ENCODE peak calls at places on chromosomes 1 and 21, in seven cellular contexts. One of them, this sample, is unnamed.

GRCh38 chr1:9242338-9242969 is 7.9 kb downstream of the H6PD start:
- DNase-seq in G401: peak; percentile 50
- DNase-seq in midbrain: peak; percentile 66
- DNase-seq in globus pallidus: peak; percentile 91
- DNase-seq in neural crest cell: no peak
- DNase-seq in activated CD4-positive, alpha-beta T cell treated with anti-CD3 and anti-CD28 coated beads, Interleukin-2, amount 50 U/mL, for 1 hour: no peak
- DNase-seq in iPS DF 19.7: no peak
- DNase-seq in this sample: peak; percentile 92

GRCh38 chr1:226082959-226083302 is 20.4 kb downstream of the H3-3A start:
- DNase-seq in globus pallidus: no peak
- DNase-seq in activated CD4-positive, alpha-beta T cell treated with anti-CD3 and anti-CD28 coated beads, Interleukin-2, amount 50 U/mL, for 1 hour: no peak
- DNase-seq in iPS DF 19.7: no peak
- DNase-seq in G401: peak; percentile 86
- DNase-seq in midbrain: no peak
- DNase-seq in neural crest cell: peak; percentile 57
- DNase-seq in this sample: peak; percentile 18

GRCh38 chr1:41380979-41381690 is 19.9 kb downstream of the FOXO6 start:
- DNase-seq in globus pallidus: no peak
- DNase-seq in iPS DF 19.7: no peak
- DNase-seq in midbrain: peak; percentile 26
- DNase-seq in activated CD4-positive, alpha-beta T cell treated with anti-CD3 and anti-CD28 coated beads, Interleukin-2, amount 50 U/mL, for 1 hour: no peak
- DNase-seq in G401: no peak
- DNase-seq in neural crest cell: no peak
- DNase-seq in this sample: no peak

GRCh38 chr21:45853703-45854342 is 127.7 kb upstream of the COL6A1 start:
- DNase-seq in iPS DF 19.7: no peak
- DNase-seq in activated CD4-positive, alpha-beta T cell treated with anti-CD3 and anti-CD28 coated beads, Interleukin-2, amount 50 U/mL, for 1 hour: no peak
- DNase-seq in midbrain: no peak
- DNase-seq in neural crest cell: no peak
- DNase-seq in globus pallidus: no peak
- DNase-seq in G401: no peak
- DNase-seq in this sample: no peak

GRCh38 chr1:7526196-7526866 is 244.8 kb upstream of the VAMP3 start:
- DNase-seq in G401: no peak
- DNase-seq in activated CD4-positive, alpha-beta T cell treated with anti-CD3 and anti-CD28 coated beads, Interleukin-2, amount 50 U/mL, for 1 hour: no peak
- DNase-seq in iPS DF 19.7: no peak
- DNase-seq in globus pallidus: no peak
- DNase-seq in neural crest cell: no peak
- DNase-seq in midbrain: no peak
- DNase-seq in this sample: no peak

GRCh38 chr1:156122519-156123355 is 8.2 kb downstream of the LMNA start:
- DNase-seq in G401: peak; percentile 76
- DNase-seq in neural crest cell: no peak
- DNase-seq in iPS DF 19.7: no peak
- DNase-seq in globus pallidus: peak; percentile 69
- DNase-seq in activated CD4-positive, alpha-beta T cell treated with anti-CD3 and anti-CD28 coated beads, Interleukin-2, amount 50 U/mL, for 1 hour: no peak
- DNase-seq in midbrain: peak; percentile 57
- DNase-seq in this sample: peak; percentile 82

GRCh38 chr1:201719812-201720521 is 109.0 kb upstream of the IPO9 start:
- DNase-seq in iPS DF 19.7: no peak
- DNase-seq in G401: peak; percentile 31
- DNase-seq in globus pallidus: peak; percentile 94
- DNase-seq in midbrain: peak; percentile 85
- DNase-seq in neural crest cell: no peak
- DNase-seq in activated CD4-positive, alpha-beta T cell treated with anti-CD3 and anti-CD28 coated beads, Interleukin-2, amount 50 U/mL, for 1 hour: no peak
- DNase-seq in this sample: peak; percentile 92

GRCh38 chr1:26413031-26413430 is 2.4 kb downstream of the LIN28A start:
- DNase-seq in activated CD4-positive, alpha-beta T cell treated with anti-CD3 and anti-CD28 coated beads, Interleukin-2, amount 50 U/mL, for 1 hour: no peak
- DNase-seq in midbrain: no peak
- DNase-seq in iPS DF 19.7: no peak
- DNase-seq in neural crest cell: no peak
- DNase-seq in G401: no peak
- DNase-seq in globus pallidus: no peak
- DNase-seq in this sample: no peak

GRCh38 chr1:58457023-58457635 is 89.4 kb downstream of the OMA1 start:
- DNase-seq in activated CD4-positive, alpha-beta T cell treated with anti-CD3 and anti-CD28 coated beads, Interleukin-2, amount 50 U/mL, for 1 hour: no peak
- DNase-seq in G401: peak; percentile 8
- DNase-seq in midbrain: no peak
- DNase-seq in neural crest cell: no peak
- DNase-seq in iPS DF 19.7: no peak
- DNase-seq in globus pallidus: no peak
- DNase-seq in this sample: no peak

GRCh38 chr1:212305342-212305741 is 20.1 kb downstream of the PPP2R5A start:
- DNase-seq in neural crest cell: no peak
- DNase-seq in iPS DF 19.7: no peak
- DNase-seq in globus pallidus: no peak
- DNase-seq in midbrain: no peak
- DNase-seq in G401: no peak
- DNase-seq in activated CD4-positive, alpha-beta T cell treated with anti-CD3 and anti-CD28 coated beads, Interleukin-2, amount 50 U/mL, for 1 hour: no peak
- DNase-seq in this sample: no peak

GRCh38 chr1:83959824-83960441 is 39.0 kb downstream of the TTLL7 start:
- DNase-seq in G401: no peak
- DNase-seq in globus pallidus: no peak
- DNase-seq in neural crest cell: no peak
- DNase-seq in iPS DF 19.7: no peak
- DNase-seq in midbrain: no peak
- DNase-seq in activated CD4-positive, alpha-beta T cell treated with anti-CD3 and anti-CD28 coated beads, Interleukin-2, amount 50 U/mL, for 1 hour: no peak
- DNase-seq in this sample: peak; percentile 55

GRCh38 chr1:154446292-154446691 is 41.1 kb downstream of the IL6R start:
- DNase-seq in midbrain: no peak
- DNase-seq in neural crest cell: no peak
- DNase-seq in globus pallidus: no peak
- DNase-seq in activated CD4-positive, alpha-beta T cell treated with anti-CD3 and anti-CD28 coated beads, Interleukin-2, amount 50 U/mL, for 1 hour: no peak
- DNase-seq in G401: no peak
- DNase-seq in iPS DF 19.7: no peak
- DNase-seq in this sample: no peak

GRCh38 chr1:150970818-150971582 is 3.6 kb downstream of the CERS2 start:
- DNase-seq in midbrain: no peak
- DNase-seq in iPS DF 19.7: no peak
- DNase-seq in neural crest cell: no peak
- DNase-seq in G401: no peak
- DNase-seq in globus pallidus: peak; percentile 59
- DNase-seq in activated CD4-positive, alpha-beta T cell treated with anti-CD3 and anti-CD28 coated beads, Interleukin-2, amount 50 U/mL, for 1 hour: no peak
- DNase-seq in this sample: peak; percentile 49

GRCh38 chr1:181089777-181090505 is 1.4 kb downstream of the IER5 start:
- DNase-seq in midbrain: peak; percentile 64
- DNase-seq in G401: peak; percentile 67
- DNase-seq in globus pallidus: peak; percentile 63
- DNase-seq in iPS DF 19.7: no peak
- DNase-seq in neural crest cell: peak; percentile 54
- DNase-seq in activated CD4-positive, alpha-beta T cell treated with anti-CD3 and anti-CD28 coated beads, Interleukin-2, amount 50 U/mL, for 1 hour: peak; percentile 68
- DNase-seq in this sample: peak; percentile 54

GRCh38 chr1:21255284-21255942 is 34.9 kb downstream of the ECE1 start:
- DNase-seq in neural crest cell: peak; percentile 95
- DNase-seq in globus pallidus: peak; percentile 92
- DNase-seq in midbrain: peak; percentile 93
- DNase-seq in iPS DF 19.7: peak; percentile 78
- DNase-seq in activated CD4-positive, alpha-beta T cell treated with anti-CD3 and anti-CD28 coated beads, Interleukin-2, amount 50 U/mL, for 1 hour: peak; percentile 89
- DNase-seq in G401: peak; percentile 93
- DNase-seq in this sample: peak; percentile 95

GRCh38 chr21:44837537-44837936 is 19.7 kb upstream of the SUMO3 start:
- DNase-seq in neural crest cell: no peak
- DNase-seq in globus pallidus: no peak
- DNase-seq in activated CD4-positive, alpha-beta T cell treated with anti-CD3 and anti-CD28 coated beads, Interleukin-2, amount 50 U/mL, for 1 hour: no peak
- DNase-seq in iPS DF 19.7: no peak
- DNase-seq in midbrain: no peak
- DNase-seq in G401: no peak
- DNase-seq in this sample: no peak

GRCh38 chr21:16305686-16306085 is 575.9 kb downstream of the USP25 start:
- DNase-seq in globus pallidus: peak; percentile 68
- DNase-seq in neural crest cell: peak; percentile 28
- DNase-seq in G401: peak; percentile 67
- DNase-seq in iPS DF 19.7: no peak
- DNase-seq in activated CD4-positive, alpha-beta T cell treated with anti-CD3 and anti-CD28 coated beads, Interleukin-2, amount 50 U/mL, for 1 hour: no peak
- DNase-seq in midbrain: peak; percentile 59
- DNase-seq in this sample: peak; percentile 83

GRCh38 chr1:147641695-147642592 is 28.4 kb downstream of the ACP6 start:
- DNase-seq in globus pallidus: no peak
- DNase-seq in midbrain: no peak
- DNase-seq in G401: peak; percentile 50
- DNase-seq in iPS DF 19.7: no peak
- DNase-seq in neural crest cell: peak; percentile 58
- DNase-seq in activated CD4-positive, alpha-beta T cell treated with anti-CD3 and anti-CD28 coated beads, Interleukin-2, amount 50 U/mL, for 1 hour: peak; percentile 45
- DNase-seq in this sample: peak; percentile 38

GRCh38 chr21:35051287-35051818 is 2.3 kb upstream of the RUNX1 start:
- DNase-seq in midbrain: peak; percentile 44
- DNase-seq in G401: peak; percentile 3
- DNase-seq in iPS DF 19.7: peak; percentile 35
- DNase-seq in activated CD4-positive, alpha-beta T cell treated with anti-CD3 and anti-CD28 coated beads, Interleukin-2, amount 50 U/mL, for 1 hour: peak; percentile 82
- DNase-seq in globus pallidus: peak; percentile 75
- DNase-seq in neural crest cell: peak; percentile 58
- DNase-seq in this sample: peak; percentile 79

GRCh38 chr1:1001631-1002300 is 1.9 kb upstream of the HES4 start:
- DNase-seq in activated CD4-positive, alpha-beta T cell treated with anti-CD3 and anti-CD28 coated beads, Interleukin-2, amount 50 U/mL, for 1 hour: peak; percentile 60
- DNase-seq in midbrain: peak; percentile 52
- DNase-seq in iPS DF 19.7: no peak
- DNase-seq in neural crest cell: peak; percentile 83
- DNase-seq in G401: peak; percentile 31
- DNase-seq in globus pallidus: no peak
- DNase-seq in this sample: no peak

This sample was measured in pons.